ENCODE peak calls at places on chromosomes 2 and 18, in six cellular contexts. O is body of pancreas; P is mucosa of descending colon; U is CD8-positive, alpha-beta T cell; G is bronchial epithelial cell; K is uterus. W is an unnamed sample.

GRCh38 chr2:7057865-7058400 is 140.7 kb downstream of the RNF144A start:
- DNase-seq in U (no peak), G (no peak), P (no peak), O (no peak), K (no peak), W (peak)

GRCh38 chr2:163877316-163877715 is 141.5 kb upstream of the FIGN start:
- DNase-seq in O (peak), K (no peak), G (peak), U (no peak), P (no peak), W (no peak)

GRCh38 chr18:76568726-76569125 is 73.7 kb upstream of the ZNF516 start:
- DNase-seq in G (peak), U (no peak), K (no peak), P (no peak), O (no peak), W (no peak)

GRCh38 chr2:10414591-10414990 is 33.5 kb downstream of the ODC1 start:
- DNase-seq in K (no peak), O (no peak), P (no peak), U (no peak), G (no peak), W (no peak)

GRCh38 chr2:97774425-97774824 is 61.0 kb downstream of the ZAP70 start:
- DNase-seq in G (no peak), P (no peak), U (no peak), K (no peak), O (no peak), W (no peak)

GRCh38 chr2:216735086-216735485 is 39.7 kb upstream of the IGFBP5 start:
- DNase-seq in P (no peak), O (no peak), K (peak), G (no peak), U (no peak), W (no peak)

GRCh38 chr2:225735844-225736243 is 336.3 kb downstream of the NYAP2 start:
- DNase-seq in K (peak), O (no peak), P (no peak), U (no peak), G (peak), W (no peak)

GRCh38 chr2:144801325-144801724 is 281.4 kb upstream of the ZEB2 start:
- DNase-seq in O (no peak), G (no peak), U (no peak), K (no peak), P (no peak), W (no peak)

GRCh38 chr2:240906141-240906910 is at the start of gene CROCC2:
- DNase-seq in U (peak), P (no peak), O (no peak), G (no peak), K (no peak), W (no peak)

GRCh38 chr18:74899554-74899953 is 301.9 kb downstream of the ZNF407 start:
- DNase-seq in P (no peak), G (no peak), O (peak), K (peak), U (no peak), W (no peak)

GRCh38 chr2:10534514-10535250 is 86.6 kb upstream of the ODC1 start:
- DNase-seq in P (no peak), U (no peak), O (no peak), K (no peak), G (peak), W (no peak)

GRCh38 chr2:172230783-172231446 is 128.2 kb upstream of the DLX2 start:
- DNase-seq in K (peak), G (peak), O (no peak), P (no peak), U (no peak), W (no peak)

GRCh38 chr2:144996225-144996795 is 476.4 kb upstream of the ZEB2 start:
- DNase-seq in G (no peak), O (no peak), K (no peak), P (no peak), U (no peak), W (no peak)

GRCh38 chr2:3356799-3357198 is 20.8 kb downstream of the EIPR1 start:
- DNase-seq in K (no peak), P (no peak), U (no peak), G (no peak), O (no peak), W (no peak)

GRCh38 chr2:160752475-160753330 is 259.1 kb upstream of the RBMS1 start:
- DNase-seq in O (no peak), P (no peak), K (no peak), U (no peak), G (peak), W (no peak)

GRCh38 chr2:124995185-124995912 is 970.3 kb downstream of the CNTNAP5 start:
- DNase-seq in K (no peak), G (no peak), P (no peak), U (no peak), O (no peak), W (no peak)

GRCh38 chr2:79972661-79973060 is 331.9 kb downstream of the LRRTM1 start:
- DNase-seq in P (no peak), U (no peak), G (no peak), K (no peak), O (no peak), W (no peak)

GRCh38 chr18:35122586-35123224 is 81.5 kb downstream of the MAPRE2 start:
- DNase-seq in U (peak), K (no peak), P (no peak), O (no peak), G (no peak), W (no peak)
- TF ChIP-seq CTCF in U (peak), K (no peak), P (no peak), O (no peak), G (no peak), W (no peak)

GRCh38 chr2:140529706-140530105 is 1601.1 kb downstream of the LRP1B start:
- DNase-seq in G (no peak), O (no peak), K (no peak), P (no peak), U (no peak), W (no peak)
- H3K4me3 ChIP-seq in G (no peak), O (no peak), K (no peak), P (no peak), U (no peak), W (no peak)

GRCh38 chr2:81903534-81903933 is 1599.0 kb upstream of the LRRTM1 start:
- DNase-seq in O (no peak), G (no peak), P (no peak), U (no peak), K (no peak), W (no peak)

GRCh38 chr2:81895620-81896245 is 1591.2 kb upstream of the LRRTM1 start:
- DNase-seq in G (no peak), U (no peak), K (no peak), O (no peak), P (no peak), W (no peak)

DNA sequence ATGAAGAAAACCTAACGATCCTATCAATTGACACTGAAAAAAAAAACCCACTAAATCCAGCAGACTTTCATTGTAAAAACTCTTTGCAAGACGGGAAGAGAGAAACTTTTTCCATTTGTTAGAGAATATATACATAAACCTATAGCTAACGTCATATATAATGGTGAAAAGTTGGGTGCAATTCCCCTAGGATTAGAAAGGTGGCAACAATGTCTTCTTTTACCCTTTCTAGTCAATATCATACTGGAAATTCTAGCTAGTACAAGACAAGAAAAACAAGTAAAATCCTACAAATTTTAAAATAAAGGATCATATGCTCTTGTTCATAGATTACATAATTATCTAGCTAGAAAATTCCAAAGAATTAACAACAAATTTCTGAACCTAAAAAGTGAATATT is 1596.5 kb upstream of the LRRTM1 start:
- DNase-seq in K (no peak), G (peak), P (no peak), U (no peak), O (no peak), W (no peak)
- TF ChIP-seq CTCF in K (no peak), G (peak), P (no peak), U (no peak), O (peak), W (no peak)

GRCh38 chr2:88125924-88126771 is 1.7 kb downstream of the FABP1 start:
- DNase-seq in G (no peak), U (no peak), K (no peak), O (no peak), P (no peak), W (no peak)

GRCh38 chr2:88126772-88127637 is 857 bp downstream of the FABP1 start:
- DNase-seq in U (no peak), K (no peak), G (no peak), O (no peak), P (peak), W (no peak)

GRCh38 chr2:88123164-88123974 is 4.5 kb downstream of the FABP1 start:
- DNase-seq in G (no peak), U (no peak), O (no peak), K (no peak), P (no peak), W (no peak)

GRCh38 chr2:88123975-88124917 is 3.6 kb downstream of the FABP1 start:
- DNase-seq in O (no peak), K (no peak), U (no peak), P (no peak), G (no peak), W (no peak)

GRCh38 chr2:88125344-88125923 is 2.4 kb downstream of the FABP1 start:
- DNase-seq in O (no peak), G (no peak), K (no peak), U (no peak), P (no peak), W (no peak)
- H3K4me3 ChIP-seq in O (no peak), G (no peak), K (no peak), U (no peak), P (no peak), W (no peak)

GRCh38 chr2:64750817-64751285 is 97.1 kb upstream of the SERTAD2 start:
- DNase-seq in P (peak), U (peak), O (peak), G (peak), K (peak), W (peak)
- TF ChIP-seq CTCF in P (no peak), U (no peak), O (no peak), G (no peak), K (no peak), W (no peak)

GRCh38 chr2:36740031-36740430 is 43.5 kb downstream of the VIT start:
- DNase-seq in O (no peak), G (no peak), P (no peak), U (no peak), K (no peak), W (no peak)

GRCh38 chr2:36741188-36741587 is 44.7 kb downstream of the VIT start:
- DNase-seq in G (no peak), K (no peak), P (no peak), O (no peak), U (no peak), W (no peak)

GRCh38 chr2:36748166-36748565 is 51.7 kb downstream of the VIT start:
- DNase-seq in G (peak), K (no peak), P (no peak), U (no peak), O (no peak), W (no peak)

GRCh38 chr2:36743954-36744353 is 47.4 kb downstream of the VIT start:
- DNase-seq in K (no peak), P (no peak), G (no peak), U (no peak), O (no peak), W (no peak)
- H3K4me3 ChIP-seq in K (no peak), P (no peak), G (no peak), U (no peak), O (no peak), W (no peak)

GRCh38 chr2:23330214-23330613 is 54.8 kb upstream of the KLHL29 start:
- DNase-seq in K (no peak), U (no peak), P (peak), O (no peak), G (peak), W (peak)
- TF ChIP-seq CTCF in K (no peak), U (no peak), P (no peak), O (no peak), G (peak), W (peak)

GRCh38 chr18:46366977-46367376 is 262.8 kb downstream of the HAUS1 start:
- DNase-seq in P (no peak), G (peak), K (no peak), O (no peak), U (no peak), W (no peak)
- H3K4me3 ChIP-seq in P (no peak), G (no peak), K (no peak), O (no peak), U (no peak), W (no peak)

W was measured in GM12865.